ENCODE peak calls at places on chromosomes 13 and 19, in four cellular contexts. D, H, A and B are unnamed samples.

GRCh38 chr19:56899943-56900342 is 59.4 kb upstream of the PEG3 start:
- DNase-seq in D (no peak), H (no peak), A (no peak), B (no peak)

GRCh38 chr13:29884671-29885424 is 34.4 kb upstream of the UBL3 start:
- DNase-seq in D (no peak), H (no peak), A (no peak), B (peak; percentile 22)

GRCh38 chr19:6393982-6394412 is 1.0 kb upstream of the GTF2F1 start:
- DNase-seq in D (no peak), H (no peak), A (peak; percentile 63), B (no peak)

GRCh38 chr19:2952953-2953481 is 8.2 kb upstream of the ZNF77 start:
- DNase-seq in D (no peak), H (no peak), A (no peak), B (peak; percentile 37)

GRCh38 chr13:39186205-39186880 is 148.1 kb downstream of the NHLRC3 start:
- DNase-seq in D (no peak), H (no peak), A (no peak), B (no peak)

GRCh38 chr13:65959305-65959704 is 1270.8 kb downstream of the PCDH9 start:
- DNase-seq in D (no peak), H (no peak), A (no peak), B (no peak)

GRCh38 chr13:112102243-112102642 is 35.3 kb downstream of the SOX1 start:
- DNase-seq in D (no peak), H (no peak), A (no peak), B (peak; percentile 6)

GRCh38 chr13:24396821-24397220 is 87.4 kb downstream of the C1QTNF9 start:
- DNase-seq in D (no peak), H (no peak), A (no peak), B (no peak)

GRCh38 chr13:112226320-112227002 is 149.7 kb upstream of the SPACA7 start:
- DNase-seq in D (no peak), H (no peak), A (no peak), B (no peak)

GRCh38 chr19:51570962-51571575 is at the start of gene ZNF175:
- DNase-seq in D (peak; percentile 79), H (peak; percentile 99), A (peak; percentile 97), B (peak; percentile 86)

GRCh38 chr19:14021474-14021873 is 6.5 kb upstream of the RLN3 start:
- DNase-seq in D (peak; percentile 34), H (no peak), A (no peak), B (no peak)

GRCh38 chr19:53785196-53785889 is 38.8 kb downstream of the NLRP12 start:
- DNase-seq in D (no peak), H (no peak), A (no peak), B (peak; percentile 80)

GRCh38 chr19:58227964-58228583 is 640 bp upstream of the ZNF544 start:
- DNase-seq in D (no peak), H (no peak), A (no peak), B (no peak)
- TF ChIP-seq POLR2AphosphoS2 in D (no peak), H (no peak), A (no peak), B (no peak)

GRCh38 chr19:40419066-40419612 is 6.0 kb upstream of the PRX start:
- DNase-seq in D (no peak), H (no peak), A (no peak), B (no peak)
- TF ChIP-seq CTCF in D (no peak), H (no peak), A (no peak), B (no peak)

GRCh38 chr19:1135454-1135853 is 31.7 kb downstream of the GPX4 start:
- DNase-seq in D (no peak), H (no peak), A (no peak), B (no peak)

GRCh38 chr19:1132625-1133383 is 29.0 kb downstream of the GPX4 start:
- DNase-seq in D (no peak), H (no peak), A (no peak), B (no peak)

GRCh38 chr19:1131718-1132552 is 28.1 kb downstream of the GPX4 start:
- DNase-seq in D (peak; percentile 40), H (peak; percentile 64), A (peak; percentile 21), B (no peak)

GRCh38 chr19:1134431-1134830 is 30.6 kb downstream of the GPX4 start:
- DNase-seq in D (no peak), H (no peak), A (no peak), B (no peak)

GRCh38 chr19:1133471-1133929 is 29.7 kb downstream of the GPX4 start:
- DNase-seq in D (peak; percentile 69), H (peak; percentile 74), A (peak; percentile 79), B (no peak)
- TF ChIP-seq POLR2AphosphoS2 in D (no peak), H (no peak), A (peak; percentile 56), B (no peak)

GRCh38 chr13:33109801-33110200 is 93.6 kb downstream of the KL start:
- DNase-seq in D (peak; percentile 6), H (peak; percentile 15), A (no peak), B (no peak)
- TF ChIP-seq CTCF in D (peak; percentile 36), H (no peak), A (peak; percentile 75), B (peak; percentile 54)

GRCh38 chr13:75870397-75870801 is 234.3 kb downstream of the LMO7 start:
- DNase-seq in D (peak; percentile 26), H (peak; percentile 14), A (no peak), B (no peak)
- TF ChIP-seq POLR2AphosphoS2 in D (no peak), H (no peak), A (no peak), B (no peak)

DNA sequence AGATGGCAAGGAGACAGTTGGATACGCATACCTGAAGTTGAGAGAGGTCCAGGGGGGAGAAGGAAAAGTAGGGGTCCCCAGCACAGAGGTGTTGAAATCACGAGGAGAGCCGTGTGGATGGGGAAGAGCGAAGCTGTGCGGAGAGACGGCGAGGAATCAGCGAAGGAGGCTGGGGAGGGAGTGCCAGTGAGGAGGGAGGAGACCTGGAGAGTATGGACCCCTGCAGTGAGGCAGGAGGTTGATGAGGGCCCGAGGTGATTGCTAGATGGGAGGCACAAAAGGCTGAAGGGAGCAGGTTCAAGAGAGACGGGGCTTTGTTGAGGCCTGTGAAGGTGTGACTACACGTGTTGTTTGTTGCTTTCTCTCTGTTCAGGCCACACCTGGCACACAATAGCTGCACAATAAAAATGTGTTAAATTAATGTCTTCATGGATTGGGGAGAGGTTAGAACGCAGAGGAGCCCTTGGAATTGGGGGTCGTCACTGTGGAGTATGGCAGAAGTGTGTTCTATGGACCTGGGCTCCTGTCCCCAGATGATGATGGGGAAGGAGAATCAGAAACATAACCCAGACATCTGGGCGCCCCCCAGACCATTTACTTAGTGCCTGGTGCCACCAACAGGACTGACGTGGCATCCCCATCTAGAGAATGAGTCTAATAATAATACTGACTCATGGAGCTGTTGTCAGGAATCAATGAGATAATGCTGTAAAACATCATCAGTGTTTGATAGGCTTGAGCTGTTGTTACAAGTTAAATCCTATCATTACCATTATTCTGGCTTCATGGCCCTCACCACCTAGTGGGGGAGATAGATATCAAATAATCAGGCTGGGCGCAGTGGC is 137.5 kb downstream of the SIPA1L3 start:
- DNase-seq in D (no peak), H (peak; percentile 42), A (no peak), B (no peak)
- TF ChIP-seq CTCF in D (peak; percentile 16), H (peak; percentile 28), A (peak; percentile 7), B (no peak)